ENCODE peak calls at places on chromosome 14, in seven cellular contexts. One of them, this sample, is unnamed.

GRCh38 chr14:51564460-51564859 is 87.2 kb upstream of the FRMD6 start:
- DNase-seq in amniotic epithelial cell: no peak
- DNase-seq in stimulated activated CD4-positive, alpha-beta T cell treated with anti-CD3 and anti-CD28 coated beads, Interleukin-12 subunit alpha, Interleukin-12 subunit beta, amount 100 ng/mL, for 4 hours: no peak
- DNase-seq in AG04450: no peak
- DNase-seq in neural crest cell: peak
- DNase-seq in stimulated activated CD8-positive, alpha-beta memory T cell treated with anti-CD3 and anti-CD28 coated beads, Interleukin-4, amount 100 ng/mL, for 1 hour: no peak
- DNase-seq in iris pigment epithelial cell: no peak
- DNase-seq in this sample: no peak

GRCh38 chr14:70635971-70636595 is 5.6 kb upstream of the TTC9 start:
- DNase-seq in neural crest cell: no peak
- DNase-seq in stimulated activated CD8-positive, alpha-beta memory T cell treated with anti-CD3 and anti-CD28 coated beads, Interleukin-4, amount 100 ng/mL, for 1 hour: no peak
- DNase-seq in AG04450: no peak
- DNase-seq in iris pigment epithelial cell: no peak
- DNase-seq in amniotic epithelial cell: no peak
- DNase-seq in stimulated activated CD4-positive, alpha-beta T cell treated with anti-CD3 and anti-CD28 coated beads, Interleukin-12 subunit alpha, Interleukin-12 subunit beta, amount 100 ng/mL, for 4 hours: no peak
- DNase-seq in this sample: no peak

GRCh38 chr14:63290741-63291286 is 27.9 kb downstream of the GPHB5 start:
- DNase-seq in stimulated activated CD8-positive, alpha-beta memory T cell treated with anti-CD3 and anti-CD28 coated beads, Interleukin-4, amount 100 ng/mL, for 1 hour: no peak
- DNase-seq in amniotic epithelial cell: peak
- DNase-seq in AG04450: no peak
- DNase-seq in iris pigment epithelial cell: peak
- DNase-seq in stimulated activated CD4-positive, alpha-beta T cell treated with anti-CD3 and anti-CD28 coated beads, Interleukin-12 subunit alpha, Interleukin-12 subunit beta, amount 100 ng/mL, for 4 hours: no peak
- DNase-seq in neural crest cell: no peak
- DNase-seq in this sample: no peak

GRCh38 chr14:71734076-71734475 is 198.2 kb upstream of the RGS6 start:
- DNase-seq in AG04450: no peak
- DNase-seq in amniotic epithelial cell: no peak
- DNase-seq in iris pigment epithelial cell: no peak
- DNase-seq in stimulated activated CD4-positive, alpha-beta T cell treated with anti-CD3 and anti-CD28 coated beads, Interleukin-12 subunit alpha, Interleukin-12 subunit beta, amount 100 ng/mL, for 4 hours: no peak
- DNase-seq in neural crest cell: no peak
- DNase-seq in stimulated activated CD8-positive, alpha-beta memory T cell treated with anti-CD3 and anti-CD28 coated beads, Interleukin-4, amount 100 ng/mL, for 1 hour: no peak
- DNase-seq in this sample: no peak

GRCh38 chr14:49428076-49428475 is 158.1 kb downstream of the RPS29 start:
- DNase-seq in stimulated activated CD4-positive, alpha-beta T cell treated with anti-CD3 and anti-CD28 coated beads, Interleukin-12 subunit alpha, Interleukin-12 subunit beta, amount 100 ng/mL, for 4 hours: no peak
- DNase-seq in AG04450: no peak
- DNase-seq in amniotic epithelial cell: no peak
- DNase-seq in iris pigment epithelial cell: no peak
- DNase-seq in stimulated activated CD8-positive, alpha-beta memory T cell treated with anti-CD3 and anti-CD28 coated beads, Interleukin-4, amount 100 ng/mL, for 1 hour: no peak
- DNase-seq in neural crest cell: no peak
- DNase-seq in this sample: no peak

GRCh38 chr14:74846968-74847549 is 28.9 kb downstream of the PROX2 start:
- DNase-seq in stimulated activated CD8-positive, alpha-beta memory T cell treated with anti-CD3 and anti-CD28 coated beads, Interleukin-4, amount 100 ng/mL, for 1 hour: no peak
- DNase-seq in AG04450: no peak
- DNase-seq in amniotic epithelial cell: peak
- DNase-seq in neural crest cell: no peak
- DNase-seq in stimulated activated CD4-positive, alpha-beta T cell treated with anti-CD3 and anti-CD28 coated beads, Interleukin-12 subunit alpha, Interleukin-12 subunit beta, amount 100 ng/mL, for 4 hours: no peak
- DNase-seq in iris pigment epithelial cell: peak
- DNase-seq in this sample: no peak

GRCh38 chr14:103123128-103123633 is at the start of gene TNFAIP2:
- DNase-seq in AG04450: no peak
- DNase-seq in stimulated activated CD8-positive, alpha-beta memory T cell treated with anti-CD3 and anti-CD28 coated beads, Interleukin-4, amount 100 ng/mL, for 1 hour: no peak
- DNase-seq in neural crest cell: no peak
- DNase-seq in iris pigment epithelial cell: no peak
- DNase-seq in amniotic epithelial cell: no peak
- DNase-seq in stimulated activated CD4-positive, alpha-beta T cell treated with anti-CD3 and anti-CD28 coated beads, Interleukin-12 subunit alpha, Interleukin-12 subunit beta, amount 100 ng/mL, for 4 hours: no peak
- DNase-seq in this sample: no peak

GRCh38 chr14:29643415-29644206 is 284.0 kb downstream of the PRKD1 start:
- DNase-seq in stimulated activated CD8-positive, alpha-beta memory T cell treated with anti-CD3 and anti-CD28 coated beads, Interleukin-4, amount 100 ng/mL, for 1 hour: no peak
- DNase-seq in stimulated activated CD4-positive, alpha-beta T cell treated with anti-CD3 and anti-CD28 coated beads, Interleukin-12 subunit alpha, Interleukin-12 subunit beta, amount 100 ng/mL, for 4 hours: no peak
- DNase-seq in amniotic epithelial cell: peak
- DNase-seq in neural crest cell: no peak
- DNase-seq in iris pigment epithelial cell: peak
- DNase-seq in AG04450: no peak
- DNase-seq in this sample: no peak

This sample was measured in esophagus squamous epithelium.